ENCODE peak calls at places on chromosomes 13 and 19, in ten cellular contexts. One of them, this sample, is unnamed.

GRCh38 chr13:31485183-31485582 is 254.1 kb upstream of the RXFP2 start:
- DNase-seq in fibroblast of mammary gland: peak; percentile 75
- DNase-seq in EL: peak; percentile 33
- DNase-seq in CD8-positive, alpha-beta T cell: no peak
- DNase-seq in ELF-1: no peak
- DNase-seq in fibroblast of lung: no peak
- DNase-seq in cardiac fibroblast: peak; percentile 78
- DNase-seq in OCI-LY7: no peak
- DNase-seq in activated T-helper 1 cell treated with Interleukin-2 at 50 U/mL for 16 hours: no peak
- DNase-seq in frontal cortex: no peak
- DNase-seq in this sample: no peak

GRCh38 chr13:22372261-22372660 is 701.4 kb downstream of the FGF9 start:
- DNase-seq in fibroblast of mammary gland: no peak
- DNase-seq in EL: no peak
- DNase-seq in CD8-positive, alpha-beta T cell: no peak
- DNase-seq in ELF-1: peak; percentile 4
- DNase-seq in fibroblast of lung: no peak
- DNase-seq in cardiac fibroblast: no peak
- DNase-seq in OCI-LY7: peak; percentile 2
- DNase-seq in activated T-helper 1 cell treated with Interleukin-2 at 50 U/mL for 16 hours: no peak
- DNase-seq in frontal cortex: no peak
- DNase-seq in this sample: no peak

GRCh38 chr19:47209323-47210179 is 21.4 kb downstream of the BBC3 start:
- DNase-seq in fibroblast of mammary gland: no peak
- DNase-seq in EL: no peak
- DNase-seq in CD8-positive, alpha-beta T cell: no peak
- DNase-seq in ELF-1: no peak
- DNase-seq in fibroblast of lung: no peak
- DNase-seq in cardiac fibroblast: no peak
- DNase-seq in OCI-LY7: peak; percentile 42
- DNase-seq in activated T-helper 1 cell treated with Interleukin-2 at 50 U/mL for 16 hours: no peak
- DNase-seq in frontal cortex: no peak
- DNase-seq in this sample: no peak

GRCh38 chr19:49056101-49056901 is 1.2 kb downstream of the CGB7 start:
- DNase-seq in fibroblast of mammary gland: peak; percentile 21
- DNase-seq in EL: peak; percentile 74
- DNase-seq in CD8-positive, alpha-beta T cell: peak; percentile 72
- DNase-seq in ELF-1: peak; percentile 79
- DNase-seq in fibroblast of lung: peak; percentile 59
- DNase-seq in cardiac fibroblast: peak; percentile 38
- DNase-seq in OCI-LY7: peak; percentile 27
- DNase-seq in activated T-helper 1 cell treated with Interleukin-2 at 50 U/mL for 16 hours: peak; percentile 33
- DNase-seq in frontal cortex: peak; percentile 79
- DNase-seq in this sample: peak; percentile 76

GRCh38 chr13:24063281-24063851 is 97.2 kb upstream of the SPATA13 start:
- DNase-seq in fibroblast of mammary gland: peak; percentile 34
- DNase-seq in EL: no peak
- DNase-seq in CD8-positive, alpha-beta T cell: no peak
- DNase-seq in ELF-1: no peak
- DNase-seq in fibroblast of lung: peak; percentile 48
- DNase-seq in cardiac fibroblast: no peak
- DNase-seq in OCI-LY7: no peak
- DNase-seq in activated T-helper 1 cell treated with Interleukin-2 at 50 U/mL for 16 hours: no peak
- DNase-seq in frontal cortex: no peak
- DNase-seq in this sample: no peak

GRCh38 chr13:45276887-45277286 is 64.1 kb downstream of the TPT1 start:
- DNase-seq in fibroblast of mammary gland: no peak
- DNase-seq in EL: no peak
- DNase-seq in CD8-positive, alpha-beta T cell: no peak
- DNase-seq in ELF-1: no peak
- DNase-seq in fibroblast of lung: no peak
- DNase-seq in cardiac fibroblast: no peak
- DNase-seq in OCI-LY7: peak; percentile 13
- DNase-seq in activated T-helper 1 cell treated with Interleukin-2 at 50 U/mL for 16 hours: no peak
- DNase-seq in frontal cortex: no peak
- DNase-seq in this sample: no peak

GRCh38 chr19:18322318-18322758 is 538 bp downstream of the LSM4 start:
- DNase-seq in fibroblast of mammary gland: peak; percentile 70
- DNase-seq in EL: peak; percentile 68
- DNase-seq in CD8-positive, alpha-beta T cell: no peak
- DNase-seq in ELF-1: peak; percentile 79
- DNase-seq in fibroblast of lung: peak; percentile 69
- DNase-seq in cardiac fibroblast: peak; percentile 68
- DNase-seq in OCI-LY7: peak; percentile 77
- DNase-seq in activated T-helper 1 cell treated with Interleukin-2 at 50 U/mL for 16 hours: no peak
- DNase-seq in frontal cortex: no peak
- DNase-seq in this sample: peak; percentile 63

GRCh38 chr13:79859756-79860155 is 378.8 kb downstream of the NDFIP2 start:
- DNase-seq in fibroblast of mammary gland: no peak
- DNase-seq in EL: no peak
- DNase-seq in CD8-positive, alpha-beta T cell: no peak
- DNase-seq in ELF-1: no peak
- DNase-seq in fibroblast of lung: no peak
- DNase-seq in cardiac fibroblast: no peak
- DNase-seq in OCI-LY7: no peak
- DNase-seq in activated T-helper 1 cell treated with Interleukin-2 at 50 U/mL for 16 hours: no peak
- DNase-seq in frontal cortex: no peak
- DNase-seq in this sample: no peak

GRCh38 chr19:1009043-1009975 is 9.1 kb downstream of the GRIN3B start:
- DNase-seq in fibroblast of mammary gland: no peak
- DNase-seq in EL: no peak
- DNase-seq in CD8-positive, alpha-beta T cell: no peak
- DNase-seq in ELF-1: no peak
- DNase-seq in fibroblast of lung: no peak
- DNase-seq in cardiac fibroblast: peak; percentile 53
- DNase-seq in OCI-LY7: no peak
- DNase-seq in activated T-helper 1 cell treated with Interleukin-2 at 50 U/mL for 16 hours: no peak
- DNase-seq in frontal cortex: no peak
- DNase-seq in this sample: no peak

GRCh38 chr19:23287620-23288019 is 37.4 kb upstream of the ZNF724 start:
- DNase-seq in fibroblast of mammary gland: no peak
- DNase-seq in EL: no peak
- DNase-seq in CD8-positive, alpha-beta T cell: no peak
- DNase-seq in ELF-1: no peak
- DNase-seq in fibroblast of lung: no peak
- DNase-seq in cardiac fibroblast: no peak
- DNase-seq in OCI-LY7: peak; percentile 29
- DNase-seq in activated T-helper 1 cell treated with Interleukin-2 at 50 U/mL for 16 hours: no peak
- DNase-seq in frontal cortex: no peak
- DNase-seq in this sample: no peak

GRCh38 chr19:2296141-2296540 is 11.8 kb downstream of the LINGO3 start:
- DNase-seq in fibroblast of mammary gland: no peak
- DNase-seq in EL: no peak
- DNase-seq in CD8-positive, alpha-beta T cell: no peak
- DNase-seq in ELF-1: no peak
- DNase-seq in fibroblast of lung: no peak
- DNase-seq in cardiac fibroblast: no peak
- DNase-seq in OCI-LY7: no peak
- DNase-seq in activated T-helper 1 cell treated with Interleukin-2 at 50 U/mL for 16 hours: no peak
- DNase-seq in frontal cortex: no peak
- DNase-seq in this sample: no peak

GRCh38 chr19:40200352-40201099 is 9.3 kb downstream of the MAP3K10 start:
- DNase-seq in fibroblast of mammary gland: no peak
- DNase-seq in EL: no peak
- DNase-seq in CD8-positive, alpha-beta T cell: no peak
- DNase-seq in ELF-1: no peak
- DNase-seq in fibroblast of lung: peak; percentile 27
- DNase-seq in cardiac fibroblast: no peak
- DNase-seq in OCI-LY7: no peak
- DNase-seq in activated T-helper 1 cell treated with Interleukin-2 at 50 U/mL for 16 hours: no peak
- DNase-seq in frontal cortex: no peak
- DNase-seq in this sample: no peak